ENCODE peak calls at places on chromosomes 12 and 14, in ten cellular contexts. U is sigmoid colon; Q is fibroblast of gingiva; E is activated CD4-positive, alpha-beta T cell treated with anti-CD3 and anti-CD28 coated beads for 24 hours; C is AG10803; K is M059J; H is ascending aorta; I is activated CD8-positive, alpha-beta memory T cell treated with anti-CD3 and anti-CD28 coated beads for 48 hours; D is left ventricle myocardium inferior; R is GM12892. F is an unnamed sample.

GRCh38 chr14:102085503-102085902 is 1.3 kb downstream of the HSP90AA1 start:
- DNase-seq in U (no peak), Q (no peak), E (no peak), C (no peak), K (no peak), H (no peak), I (no peak), D (no peak), R (no peak), F (no peak)

GRCh38 chr14:63551338-63551737 is 8.2 kb upstream of the PPP2R5E start:
- DNase-seq in U (no peak), Q (no peak), E (no peak), C (peak; percentile 1), K (peak; percentile 57), H (no peak), I (no peak), D (no peak), R (no peak), F (no peak)

GRCh38 chr12:105092336-105092735 is 8.1 kb upstream of the ALDH1L2 start:
- DNase-seq in U (no peak), Q (no peak), E (no peak), C (no peak), K (no peak), H (no peak), I (no peak), D (no peak), R (no peak), F (no peak)

GRCh38 chr12:64392221-64392620 is 1.7 kb upstream of the C12orf56 start:
- DNase-seq in U (no peak), Q (peak; percentile 30), E (no peak), C (peak; percentile 58), K (peak; percentile 44), H (no peak), I (no peak), D (no peak), R (no peak), F (no peak)

GRCh38 chr14:22220427-22220826 is 368.6 kb downstream of the DAD1 start:
- DNase-seq in U (no peak), Q (no peak), E (no peak), C (peak; percentile 5), K (peak; percentile 9), H (no peak), I (no peak), D (no peak), R (no peak), F (no peak)

GRCh38 chr12:31216479-31216878 is 109.5 kb downstream of the SINHCAF start:
- DNase-seq in U (no peak), Q (no peak), E (no peak), C (no peak), K (no peak), H (no peak), I (no peak), D (no peak), R (no peak), F (no peak)

GRCh38 chr12:125436686-125437085 is 371.5 kb downstream of the AACS start:
- DNase-seq in U (no peak), Q (no peak), E (no peak), C (no peak), K (no peak), H (no peak), I (no peak), D (no peak), R (no peak), F (no peak)

GRCh38 chr14:75803768-75804167 is 142.7 kb downstream of the TTLL5 start:
- DNase-seq in U (no peak), Q (no peak), E (no peak), C (peak; percentile 21), K (no peak), H (no peak), I (no peak), D (no peak), R (no peak), F (no peak)

GRCh38 chr12:39442895-39443703 is at the start of gene KIF21A:
- DNase-seq in U (peak; percentile 92), Q (peak; percentile 94), E (peak; percentile 76), C (peak; percentile 89), K (peak; percentile 93), H (peak; percentile 94), I (peak; percentile 61), D (peak; percentile 87), R (peak; percentile 72), F (peak; percentile 54)

GRCh38 chr12:107891967-107892366 is 117.5 kb downstream of the ASCL4 start:
- DNase-seq in U (no peak), Q (no peak), E (no peak), C (peak; percentile 7), K (no peak), H (no peak), I (no peak), D (no peak), R (no peak), F (no peak)

GRCh38 chr12:68591716-68592437 is 18.8 kb upstream of the RAP1B start:
- DNase-seq in U (no peak), Q (no peak), E (no peak), C (no peak), K (no peak), H (no peak), I (no peak), D (no peak), R (no peak), F (no peak)

GRCh38 chr12:52058631-52059324 is 7.5 kb downstream of the NR4A1 start:
- DNase-seq in U (peak; percentile 89), Q (peak; percentile 31), E (no peak), C (no peak), K (no peak), H (no peak), I (no peak), D (no peak), R (no peak), F (no peak)

GRCh38 chr12:104303538-104304151 is at the start of gene EID3:
- DNase-seq in U (peak; percentile 95), Q (peak; percentile 76), E (peak; percentile 85), C (peak; percentile 82), K (no peak), H (peak; percentile 93), I (peak; percentile 73), D (peak; percentile 93), R (peak; percentile 80), F (peak; percentile 20)

GRCh38 chr12:110223777-110224378 is 57.2 kb upstream of the ATP2A2 start:
- DNase-seq in U (no peak), Q (no peak), E (no peak), C (no peak), K (peak; percentile 94), H (no peak), I (no peak), D (no peak), R (no peak), F (no peak)

GRCh38 chr14:51331651-51332367 is 91.8 kb downstream of the TMX1 start:
- DNase-seq in U (no peak), Q (no peak), E (no peak), C (no peak), K (no peak), H (no peak), I (no peak), D (no peak), R (no peak), F (no peak)

GRCh38 chr14:104743461-104744380 is 9.2 kb upstream of the SIVA1 start:
- DNase-seq in U (no peak), Q (no peak), E (no peak), C (peak; percentile 46), K (no peak), H (no peak), I (no peak), D (no peak), R (no peak), F (no peak)

GRCh38 chr14:24883571-24883970 is 166.4 kb downstream of the STXBP6 start:
- DNase-seq in U (no peak), Q (peak; percentile 41), E (no peak), C (peak; percentile 29), K (no peak), H (no peak), I (no peak), D (no peak), R (no peak), F (no peak)

GRCh38 chr12:89349814-89350213 is 2.5 kb downstream of the DUSP6 start:
- DNase-seq in U (peak; percentile 78), Q (peak; percentile 80), E (no peak), C (peak; percentile 62), K (peak; percentile 74), H (no peak), I (no peak), D (no peak), R (no peak), F (no peak)

GRCh38 chr12:15446798-15447197 is 124.5 kb downstream of the PTPRO start:
- DNase-seq in U (no peak), Q (no peak), E (no peak), C (no peak), K (peak; percentile 16), H (no peak), I (no peak), D (no peak), R (no peak), F (no peak)

GRCh38 chr12:12671850-12672660 is 23.9 kb downstream of the GPR19 start:
- DNase-seq in U (no peak), Q (peak; percentile 10), E (no peak), C (peak; percentile 48), K (peak; percentile 90), H (no peak), I (no peak), D (no peak), R (no peak), F (no peak)

GRCh38 chr14:77003960-77004710 is 24.4 kb downstream of the IRF2BPL start:
- DNase-seq in U (no peak), Q (no peak), E (no peak), C (no peak), K (peak; percentile 72), H (no peak), I (no peak), D (no peak), R (no peak), F (no peak)

GRCh38 chr14:50335989-50336391 is 23.9 kb downstream of the DMAC2L start:
- DNase-seq in U (no peak), Q (no peak), E (no peak), C (peak; percentile 59), K (no peak), H (no peak), I (no peak), D (peak; percentile 38), R (no peak), F (no peak)

GRCh38 chr14:98412431-98412830 is 859.6 kb downstream of the BCL11B start:
- DNase-seq in U (no peak), Q (no peak), E (no peak), C (no peak), K (no peak), H (no peak), I (no peak), D (no peak), R (no peak), F (no peak)

GRCh38 chr14:93742761-93743160 is 45.5 kb downstream of the PRIMA1 start:
- DNase-seq in U (no peak), Q (no peak), E (no peak), C (no peak), K (no peak), H (no peak), I (no peak), D (peak; percentile 48), R (no peak), F (no peak)

GRCh38 chr12:25806271-25806670 is 152.2 kb upstream of the RASSF8 start:
- DNase-seq in U (no peak), Q (no peak), E (no peak), C (no peak), K (peak; percentile 86), H (no peak), I (no peak), D (no peak), R (no peak), F (no peak)

GRCh38 chr14:68723808-68724268 is 69.0 kb downstream of the ZFP36L1 start:
- DNase-seq in U (no peak), Q (no peak), E (no peak), C (no peak), K (no peak), H (no peak), I (no peak), D (no peak), R (no peak), F (no peak)

GRCh38 chr14:65832431-65833253 is 420.1 kb downstream of the FUT8 start:
- DNase-seq in U (no peak), Q (peak; percentile 61), E (no peak), C (peak; percentile 32), K (no peak), H (no peak), I (no peak), D (no peak), R (no peak), F (no peak)

GRCh38 chr14:49907186-49907585 is 14.3 kb downstream of the ARF6 start:
- DNase-seq in U (no peak), Q (no peak), E (no peak), C (no peak), K (no peak), H (no peak), I (no peak), D (no peak), R (no peak), F (no peak)